ENCODE peak calls at places on chromosome 16, in five cellular contexts. F is cardiac muscle cell; D is aorta; U is thoracic aorta; I is CD4-positive, alpha-beta memory T cell. M is an unnamed sample.

GRCh38 chr16:7344806-7345416 is 12.3 kb downstream of the RBFOX1 start:
- DNase-seq in U (no peak), F (peak), I (no peak), D (no peak), M (no peak)

GRCh38 chr16:19555938-19556778 is 655 bp downstream of the VPS35L start:
- DNase-seq in U (no peak), I (peak), D (no peak), F (peak), M (peak)

GRCh38 chr16:86575754-86576557 is 2.4 kb upstream of the FOXL1 start:
- DNase-seq in I (no peak), U (peak), D (peak), F (peak), M (peak)

GRCh38 chr16:11913425-11914079 is 2.2 kb downstream of the GSPT1 start:
- DNase-seq in U (no peak), D (no peak), I (peak), F (no peak), M (no peak)

GRCh38 chr16:72848759-72849664 is 198.9 kb downstream of the ZFHX3 start:
- DNase-seq in U (peak), F (no peak), I (no peak), D (peak), M (no peak)

GRCh38 chr16:85665373-85665740 is 23.4 kb downstream of the GINS2 start:
- DNase-seq in I (no peak), F (no peak), U (no peak), D (no peak), M (no peak)

GRCh38 chr16:69166221-69166833 is 20.6 kb upstream of the SNTB2 start:
- DNase-seq in D (no peak), I (peak), U (no peak), F (peak), M (no peak)

GRCh38 chr16:2675714-2676113 is 6.6 kb upstream of the KCTD5 start:
- DNase-seq in D (no peak), U (no peak), I (no peak), F (no peak), M (no peak)

GRCh38 chr16:12186774-12187335 is 210.3 kb downstream of the SNX29 start:
- DNase-seq in I (no peak), F (no peak), D (no peak), U (no peak), M (no peak)

GRCh38 chr16:54424043-54424451 is 137.5 kb upstream of the IRX3 start:
- DNase-seq in D (no peak), F (no peak), U (no peak), I (no peak), M (no peak)

GRCh38 chr16:22240023-22240697 is 34.1 kb downstream of the EEF2K start:
- DNase-seq in U (no peak), D (no peak), F (no peak), I (no peak), M (no peak)

GRCh38 chr16:66434619-66435430 is 7.7 kb downstream of the BEAN1 start:
- DNase-seq in D (no peak), I (no peak), F (no peak), U (no peak), M (no peak)

GRCh38 chr16:2776500-2777139 is 460 bp downstream of the ELOB start:
- DNase-seq in I (no peak), U (no peak), D (peak), F (no peak), M (no peak)

GRCh38 chr16:84007946-84008345 is 34.6 kb downstream of the SLC38A8 start:
- DNase-seq in F (no peak), U (no peak), I (no peak), D (peak), M (no peak)

GRCh38 chr16:30526137-30526822 is at the start of gene ZNF768:
- DNase-seq in D (peak), U (no peak), I (peak), F (peak), M (peak)

GRCh38 chr16:30092373-30093010 is 768 bp upstream of the TBX6 start:
- DNase-seq in I (peak), U (no peak), F (peak), D (peak), M (peak)

GRCh38 chr16:49620158-49620867 is 235.6 kb downstream of the ZNF423 start:
- DNase-seq in D (peak), F (peak), I (no peak), U (peak), M (no peak)

GRCh38 chr16:72013389-72013788 is 4.8 kb downstream of the DHODH start:
- DNase-seq in D (no peak), F (peak), I (no peak), U (no peak), M (no peak)

GRCh38 chr16:84924339-84925091 is 86.8 kb downstream of the ZDHHC7 start:
- DNase-seq in U (no peak), F (no peak), D (peak), I (no peak), M (no peak)

GRCh38 chr16:66524601-66525164 is 25.2 kb downstream of the TK2 start:
- DNase-seq in U (no peak), I (peak), D (peak), F (no peak), M (no peak)

GRCh38 chr16:48498761-48499600 is 111.0 kb downstream of the N4BP1 start:
- DNase-seq in F (no peak), I (no peak), D (no peak), U (no peak), M (no peak)

GRCh38 chr16:85461814-85462404 is 151.2 kb upstream of the GSE1 start:
- DNase-seq in F (peak), I (no peak), U (no peak), D (no peak), M (peak)

GRCh38 chr16:12704492-12705111 is 99.1 kb downstream of the CPPED1 start:
- DNase-seq in U (no peak), I (no peak), D (no peak), F (no peak), M (no peak)

DNA sequence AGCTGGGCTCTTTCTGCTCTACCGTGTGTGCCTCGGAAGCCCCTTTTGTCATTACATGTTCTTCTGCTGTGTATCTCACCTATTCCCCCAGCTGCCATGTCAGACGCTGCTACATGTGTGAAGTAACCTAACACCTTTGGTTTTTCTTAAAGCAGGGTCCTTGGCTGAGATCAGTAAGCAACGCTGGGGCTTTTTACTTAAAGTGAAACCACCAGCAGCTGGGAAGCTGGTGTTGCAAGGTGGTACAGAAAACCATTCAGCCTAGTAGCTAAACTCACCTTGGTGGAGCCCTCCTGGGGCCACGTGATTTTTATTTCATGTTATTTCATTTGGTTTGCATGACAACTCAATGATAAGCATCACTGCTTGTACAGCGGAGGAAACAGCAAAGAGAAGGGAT is 62.6 kb downstream of the PLCG2 start:
- DNase-seq in I (no peak), F (no peak), D (no peak), U (no peak), M (no peak)
- H3K4me3 ChIP-seq in I (no peak), F (no peak), D (no peak), U (no peak), M (no peak)

DNA sequence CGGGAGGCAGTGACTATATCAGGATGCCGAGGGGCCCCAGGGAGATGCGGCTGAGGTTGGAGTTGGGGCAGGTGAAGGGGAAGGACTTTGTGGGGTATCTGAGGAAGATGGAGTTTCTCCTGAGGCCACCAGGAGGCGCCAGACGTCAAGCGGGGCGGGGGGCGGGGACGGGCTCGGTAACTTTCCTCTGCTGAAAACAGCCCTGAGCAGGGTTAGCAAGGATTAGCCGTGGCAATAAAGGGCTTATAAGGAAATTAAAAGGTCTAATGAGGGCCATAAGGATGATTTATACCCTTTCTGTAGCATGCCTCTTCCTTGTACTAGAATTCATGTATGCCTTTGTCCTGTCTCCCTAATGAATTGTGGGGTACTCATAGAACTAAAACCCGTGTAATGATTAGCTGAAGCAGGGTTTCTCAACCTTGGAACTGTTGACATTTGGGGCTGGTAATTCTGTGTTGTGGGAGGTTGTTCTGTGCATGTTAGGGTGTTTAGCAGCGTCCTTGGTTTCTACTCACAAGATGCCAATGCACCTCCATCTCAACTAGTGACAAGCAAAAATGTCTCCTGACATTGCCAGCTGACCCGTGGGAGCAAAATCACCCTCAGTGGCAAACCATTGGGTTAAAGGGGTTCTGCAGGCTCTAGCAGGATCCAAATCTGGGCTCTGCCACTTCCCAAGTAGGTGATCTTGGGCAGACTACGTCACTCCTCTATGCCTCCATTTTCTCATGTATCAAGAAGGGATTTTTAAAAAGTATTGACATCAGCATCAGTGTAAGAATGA is 74.8 kb upstream of the GRIN2A start:
- DNase-seq in F (peak), U (no peak), D (no peak), I (peak), M (peak)
- H3K4me3 ChIP-seq in F (no peak), U (no peak), D (no peak), I (no peak), M (no peak)

DNA sequence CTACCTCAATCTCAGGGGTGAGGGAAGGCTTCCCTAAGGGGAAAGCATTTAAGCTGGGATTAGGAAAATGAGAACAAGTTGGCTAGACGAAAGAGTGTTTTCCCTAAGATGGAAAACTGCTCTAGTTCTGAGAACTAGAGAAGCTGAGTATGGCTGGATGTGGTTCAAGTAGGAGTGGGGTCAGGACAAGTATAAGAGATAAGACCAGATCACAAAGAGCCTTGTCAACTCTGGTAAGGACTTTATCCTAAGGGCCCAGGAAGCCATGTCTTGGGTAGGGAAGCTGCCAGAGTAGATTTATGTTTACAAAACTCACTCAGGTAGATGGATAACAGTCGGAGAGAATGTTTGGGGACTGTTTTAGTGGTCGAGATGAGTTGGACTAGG is 1.7 kb downstream of the ANKS4B start:
- DNase-seq in D (no peak), U (no peak), I (no peak), F (no peak), M (no peak)
- H3K4me3 ChIP-seq in D (no peak), U (no peak), I (no peak), F (no peak), M (no peak)

DNA sequence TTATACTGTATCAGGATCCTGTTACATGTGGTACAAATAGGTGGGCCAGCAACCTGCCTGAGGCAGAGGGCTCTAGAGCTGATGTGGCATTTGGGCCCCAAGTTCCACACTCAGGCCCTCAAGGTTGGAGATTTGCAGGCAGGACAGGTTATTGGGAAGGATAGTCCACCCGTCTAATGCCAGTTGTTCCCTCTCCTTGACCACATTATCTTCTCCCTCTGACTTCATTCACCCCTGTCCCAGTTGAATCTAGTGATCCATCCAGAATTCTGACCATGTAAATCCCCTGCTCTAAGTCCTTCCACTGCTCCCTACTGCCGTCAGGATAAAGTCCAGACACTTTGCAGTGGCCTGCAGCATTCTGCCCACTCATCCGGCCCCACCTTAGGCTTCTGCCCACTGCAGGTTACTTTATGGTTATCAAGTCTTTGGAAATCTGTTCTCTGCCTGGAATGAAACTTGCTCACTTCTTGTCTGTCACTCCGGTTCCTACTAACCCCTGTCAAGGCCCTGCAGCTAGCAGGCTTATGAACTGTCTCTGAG is 1.9 kb upstream of the NFATC3 start:
- DNase-seq in I (no peak), U (no peak), F (no peak), D (no peak), M (no peak)
- H3K4me3 ChIP-seq in I (no peak), U (no peak), F (no peak), D (no peak), M (no peak)

DNA sequence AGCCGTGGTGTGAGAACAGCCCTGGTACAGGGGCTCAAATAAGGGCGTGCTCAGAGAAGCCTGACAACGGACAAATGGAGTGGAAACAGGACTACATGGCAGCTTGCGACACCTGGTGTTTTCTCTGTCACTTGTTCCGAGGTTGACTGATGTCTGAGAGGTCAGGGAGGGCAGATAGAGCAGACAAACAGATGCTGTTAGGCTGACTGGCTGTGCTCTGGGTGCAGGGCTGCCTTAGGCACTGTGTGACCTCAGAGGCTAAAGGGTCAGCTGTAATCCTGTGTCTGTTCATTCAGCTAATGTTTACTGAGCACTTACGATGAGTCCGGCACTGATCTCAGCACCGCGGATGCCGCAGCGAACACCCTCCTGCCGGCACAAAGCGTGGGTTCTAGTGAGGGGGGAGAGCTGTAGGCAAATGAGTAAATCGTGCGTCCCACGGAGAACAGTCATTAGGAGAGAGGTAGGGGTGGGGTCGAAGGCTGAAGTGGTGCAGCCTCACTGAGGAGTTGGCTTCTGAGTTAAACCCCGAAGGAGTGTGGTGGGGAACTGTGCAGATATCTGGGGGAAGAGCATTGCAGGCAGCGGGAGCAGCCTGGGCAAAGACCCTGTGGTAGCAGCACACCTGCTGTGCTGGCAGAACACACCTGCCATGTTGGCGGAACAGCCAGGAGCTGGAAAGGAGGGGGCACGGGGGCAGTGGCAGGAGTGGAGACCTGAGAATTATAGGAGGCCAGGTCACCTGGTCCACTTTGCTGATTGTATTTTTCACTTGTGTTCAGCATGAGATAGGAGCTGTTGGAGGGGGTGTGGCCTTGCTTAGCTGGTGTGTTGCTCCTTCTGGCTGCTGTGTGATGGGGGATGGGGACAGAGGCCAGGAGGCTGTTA is 35.0 kb downstream of the GPT2 start:
- DNase-seq in I (no peak), F (no peak), D (no peak), U (no peak), M (no peak)
- H3K4me3 ChIP-seq in I (no peak), F (no peak), D (no peak), U (no peak), M (no peak)

DNA sequence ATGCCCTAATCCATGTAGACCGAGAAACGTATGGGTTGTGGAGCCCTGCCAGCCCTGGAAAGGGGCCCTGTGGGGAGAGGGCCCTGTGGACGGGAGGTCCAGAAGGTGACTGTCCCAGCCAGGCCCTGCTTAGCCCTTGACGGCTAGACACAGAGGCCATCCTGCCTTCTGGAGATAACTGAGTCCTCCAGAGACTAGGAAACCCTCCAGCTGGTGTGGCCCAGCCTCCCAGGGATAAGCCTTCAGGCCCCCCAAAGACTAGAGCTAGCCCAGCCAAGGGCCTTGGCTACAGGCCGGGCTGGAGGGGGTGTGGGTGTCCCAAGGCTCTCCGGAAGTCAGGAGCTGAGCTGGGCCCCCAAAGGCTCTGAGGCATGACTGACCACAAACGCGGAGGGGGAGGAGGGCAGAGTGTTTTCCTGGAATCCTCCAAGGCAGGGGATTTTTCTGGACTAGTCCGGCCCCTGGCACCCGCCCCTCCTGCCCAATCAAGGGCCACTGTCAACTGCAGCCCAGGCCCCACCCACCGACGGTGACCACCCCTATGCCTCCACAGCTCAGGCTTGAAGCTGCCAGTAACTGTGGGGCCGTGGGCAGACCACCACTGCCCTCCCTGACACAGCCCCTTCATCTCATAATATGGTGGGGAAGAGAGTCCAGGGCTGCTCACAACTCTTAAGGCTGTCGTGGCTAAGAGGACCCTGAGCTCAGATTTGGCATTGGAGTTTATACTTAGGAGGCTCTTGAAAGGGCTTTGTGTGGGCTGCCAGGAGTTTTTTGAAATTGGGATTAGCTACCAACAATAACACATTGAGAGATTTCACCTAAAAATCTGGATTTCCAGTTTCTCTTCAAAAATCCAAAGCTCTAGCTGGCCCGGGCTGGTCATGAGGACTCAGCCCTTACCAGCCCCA is 823 bp upstream of the VASN start:
- DNase-seq in U (peak), D (peak), F (no peak), I (no peak), M (no peak)
- H3K4me3 ChIP-seq in U (peak), D (no peak), F (peak), I (no peak), M (no peak)

GRCh38 chr16:15046692-15047376 is 9.0 kb downstream of the NTAN1 start:
- DNase-seq in F (no peak), U (no peak), I (no peak), D (no peak), M (no peak)
- H3K4me3 ChIP-seq in F (no peak), U (no peak), I (no peak), D (no peak), M (no peak)

GRCh38 chr16:46882940-46883307 is 1.2 kb upstream of the GPT2 start:
- DNase-seq in D (no peak), I (no peak), F (no peak), U (no peak), M (no peak)
- H3K4me3 ChIP-seq in D (no peak), I (no peak), F (no peak), U (no peak), M (no peak)

GRCh38 chr16:17171250-17172143 is 299.3 kb downstream of the XYLT1 start:
- DNase-seq in U (no peak), F (no peak), I (no peak), D (no peak), M (no peak)
- H3K4me3 ChIP-seq in U (no peak), F (no peak), I (no peak), D (no peak), M (no peak)